ENCODE peak calls at places on chromosome 10, in six cellular contexts. F is AG10803, C is MM.1S, V is vagina, Z is breast epithelium, A is tibial artery. K is an unnamed sample.
A peak's percentile ranks its signal among the peaks of the same experiment; 100 is the strongest.

GRCh38 chr10:128063736-128064614 is 62.2 kb downstream of the MKI67 start:
- DNase-seq in F (no peak), C (no peak), V (no peak), Z (peak; percentile 61), A (no peak), K (peak; percentile 37)

GRCh38 chr10:3239920-3240909 is 67.6 kb upstream of the PITRM1 start:
- DNase-seq in F (no peak), C (no peak), V (no peak), Z (no peak), A (no peak), K (no peak)

GRCh38 chr10:49748006-49748405 is 14.1 kb downstream of the OGDHL start:
- DNase-seq in F (no peak), C (no peak), V (no peak), Z (peak; percentile 9), A (no peak), K (no peak)

GRCh38 chr10:70078329-70078728 is 25.7 kb downstream of the MACROH2A2 start:
- DNase-seq in F (no peak), C (no peak), V (no peak), Z (no peak), A (no peak), K (no peak)

GRCh38 chr10:58400609-58401008 is 15.4 kb downstream of the TFAM start:
- DNase-seq in F (no peak), C (no peak), V (no peak), Z (no peak), A (no peak), K (no peak)

GRCh38 chr10:48493083-48493871 is 111.6 kb downstream of the ARHGAP22 start:
- DNase-seq in F (peak; percentile 11), C (peak; percentile 83), V (peak; percentile 70), Z (no peak), A (peak; percentile 49), K (no peak)

GRCh38 chr10:35870665-35871310 is 228.7 kb upstream of the FZD8 start:
- DNase-seq in F (no peak), C (no peak), V (no peak), Z (no peak), A (no peak), K (no peak)

GRCh38 chr10:87817291-87817872 is 644 bp downstream of the ATAD1 start:
- DNase-seq in F (no peak), C (peak; percentile 53), V (no peak), Z (no peak), A (no peak), K (no peak)

GRCh38 chr10:26440091-26440445 is 1.9 kb downstream of the APBB1IP start:
- DNase-seq in F (no peak), C (no peak), V (no peak), Z (no peak), A (no peak), K (no peak)

GRCh38 chr10:18179901-18180300 is 39.7 kb downstream of the CACNB2 start:
- DNase-seq in F (peak; percentile 62), C (no peak), V (no peak), Z (no peak), A (no peak), K (no peak)

GRCh38 chr10:45063605-45064231 is 63.0 kb downstream of the ZNF22 start:
- DNase-seq in F (no peak), C (no peak), V (no peak), Z (peak; percentile 72), A (no peak), K (no peak)

GRCh38 chr10:73940634-73941221 is 29.8 kb downstream of the PLAU start:
- DNase-seq in F (peak; percentile 65), C (peak; percentile 69), V (no peak), Z (peak; percentile 77), A (peak; percentile 85), K (peak; percentile 75)

GRCh38 chr10:72335394-72336258 is 19.1 kb downstream of the DNAJB12 start:
- DNase-seq in F (no peak), C (peak; percentile 89), V (peak; percentile 95), Z (peak; percentile 78), A (peak; percentile 81), K (peak; percentile 90)

GRCh38 chr10:45505336-45505735 is 131.3 kb downstream of the ALOX5 start:
- DNase-seq in F (peak; percentile 47), C (no peak), V (no peak), Z (no peak), A (no peak), K (no peak)

GRCh38 chr10:53786236-53786635 is 1013.7 kb upstream of the MBL2 start:
- DNase-seq in F (no peak), C (no peak), V (no peak), Z (no peak), A (no peak), K (peak; percentile 8)

GRCh38 chr10:23110722-23111660 is 15.6 kb downstream of the MSRB2 start:
- DNase-seq in F (no peak), C (no peak), V (no peak), Z (no peak), A (no peak), K (no peak)

GRCh38 chr10:74921744-74922143 is 95.3 kb downstream of the KAT6B start:
- DNase-seq in F (no peak), C (no peak), V (no peak), Z (no peak), A (no peak), K (no peak)

GRCh38 chr10:106285199-106285598 is 879.3 kb downstream of the SORCS1 start:
- DNase-seq in F (peak; percentile 59), C (no peak), V (no peak), Z (no peak), A (no peak), K (no peak)

GRCh38 chr10:125578658-125579315 is 104.2 kb downstream of the TEX36 start:
- DNase-seq in F (no peak), C (no peak), V (no peak), Z (no peak), A (no peak), K (no peak)

GRCh38 chr10:121437596-121437995 is 160.6 kb downstream of the FGFR2 start:
- DNase-seq in F (no peak), C (no peak), V (no peak), Z (no peak), A (no peak), K (no peak)

DNA sequence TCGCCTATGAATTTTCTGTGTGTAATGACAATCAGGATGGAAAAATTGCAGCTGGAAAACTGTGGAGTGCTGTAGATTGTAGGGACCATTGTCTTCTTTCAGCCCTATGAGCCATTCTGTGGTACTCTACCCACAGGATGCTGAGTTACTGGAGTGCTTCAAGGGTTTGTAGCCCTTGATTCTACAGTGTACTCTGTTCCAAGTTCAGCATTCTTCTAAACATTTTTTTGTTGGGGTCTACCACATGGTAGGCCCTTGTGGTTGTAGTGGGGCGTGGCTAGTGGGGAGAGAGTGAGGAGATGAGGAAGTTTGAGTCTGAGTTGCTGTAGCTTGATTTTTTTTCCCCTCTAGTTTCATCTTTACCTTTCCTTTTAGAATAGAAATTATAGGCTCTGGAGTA is 33.5 kb downstream of the REEP3 start:
- DNase-seq in F (peak; percentile 96), C (peak; percentile 11), V (no peak), Z (no peak), A (no peak), K (peak; percentile 44)
- H3K4me3 ChIP-seq in F (no peak overlapping the region), C (no peak overlapping the region), V (no peak overlapping the region), Z (no peak overlapping the region), A (no peak overlapping the region), K (no peak overlapping the region)

DNA sequence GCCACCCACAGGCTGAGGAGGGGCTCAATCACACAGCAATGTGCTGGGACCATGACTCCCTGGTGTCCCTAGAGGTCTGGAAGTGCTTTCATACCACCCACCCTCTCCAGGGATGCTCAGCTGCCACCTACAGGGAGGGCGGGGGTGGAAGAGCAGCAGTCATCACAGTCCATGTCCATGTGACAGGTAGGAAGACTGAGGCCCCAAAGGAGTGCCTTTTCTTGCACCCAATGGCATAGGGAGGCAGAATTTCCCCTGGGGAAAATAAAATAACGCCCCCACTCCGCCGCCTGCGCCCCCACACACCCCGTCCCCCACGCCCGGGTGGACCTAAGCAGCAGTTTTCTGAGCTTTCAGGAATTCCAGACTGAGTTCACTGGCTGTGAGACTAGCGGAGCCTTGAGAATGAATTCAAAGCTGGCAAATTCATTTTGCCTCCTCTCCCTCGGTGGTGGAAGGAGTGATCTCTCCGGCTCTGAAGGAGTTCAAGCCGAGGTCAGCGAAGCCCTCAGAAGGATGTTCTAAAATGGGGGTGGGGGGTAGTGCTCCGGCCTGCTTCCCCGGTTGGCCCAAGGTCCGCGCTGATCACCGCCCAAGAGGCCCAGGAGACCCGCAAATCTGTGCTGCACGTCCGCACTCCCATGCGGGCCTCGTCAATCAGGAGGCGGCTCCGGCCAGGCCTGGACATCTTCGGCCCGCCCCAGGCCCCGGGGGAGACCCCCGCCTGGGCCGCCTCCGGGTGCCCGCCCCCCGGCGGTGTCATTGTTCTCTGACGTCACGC is 2.1 kb upstream of the ZMIZ1 start:
- DNase-seq in F (peak; percentile 45), C (peak; percentile 12), V (no peak), Z (no peak), A (no peak), K (no peak)
- TF ChIP-seq CTCF in F (peak; percentile 34), C (peak; percentile 44), V (no peak), Z (no peak), A (no peak), K (no peak)

GRCh38 chr10:5596611-5597341 is 69.6 kb downstream of the ASB13 start:
- DNase-seq in F (no peak), C (no peak), V (no peak), Z (no peak), A (no peak), K (no peak)
- H3K4me3 ChIP-seq in F (no peak overlapping the region), C (no peak overlapping the region), V (no peak overlapping the region), Z (no peak overlapping the region), A (no peak overlapping the region), K (no peak overlapping the region)

GRCh38 chr10:32141018-32141807 is 85.0 kb upstream of the KIF5B start:
- DNase-seq in F (no peak), C (no peak), V (no peak), Z (peak; percentile 43), A (no peak), K (no peak)

GRCh38 chr10:32143302-32143847 is 87.2 kb upstream of the KIF5B start:
- DNase-seq in F (no peak), C (peak; percentile 24), V (no peak), Z (no peak), A (no peak), K (no peak)

GRCh38 chr10:32140403-32140802 is 84.2 kb upstream of the KIF5B start:
- DNase-seq in F (no peak), C (no peak), V (no peak), Z (no peak), A (no peak), K (no peak)

GRCh38 chr10:32142646-32143045 is 86.4 kb upstream of the KIF5B start:
- DNase-seq in F (peak; percentile 46), C (no peak), V (no peak), Z (no peak), A (no peak), K (no peak)

DNA sequence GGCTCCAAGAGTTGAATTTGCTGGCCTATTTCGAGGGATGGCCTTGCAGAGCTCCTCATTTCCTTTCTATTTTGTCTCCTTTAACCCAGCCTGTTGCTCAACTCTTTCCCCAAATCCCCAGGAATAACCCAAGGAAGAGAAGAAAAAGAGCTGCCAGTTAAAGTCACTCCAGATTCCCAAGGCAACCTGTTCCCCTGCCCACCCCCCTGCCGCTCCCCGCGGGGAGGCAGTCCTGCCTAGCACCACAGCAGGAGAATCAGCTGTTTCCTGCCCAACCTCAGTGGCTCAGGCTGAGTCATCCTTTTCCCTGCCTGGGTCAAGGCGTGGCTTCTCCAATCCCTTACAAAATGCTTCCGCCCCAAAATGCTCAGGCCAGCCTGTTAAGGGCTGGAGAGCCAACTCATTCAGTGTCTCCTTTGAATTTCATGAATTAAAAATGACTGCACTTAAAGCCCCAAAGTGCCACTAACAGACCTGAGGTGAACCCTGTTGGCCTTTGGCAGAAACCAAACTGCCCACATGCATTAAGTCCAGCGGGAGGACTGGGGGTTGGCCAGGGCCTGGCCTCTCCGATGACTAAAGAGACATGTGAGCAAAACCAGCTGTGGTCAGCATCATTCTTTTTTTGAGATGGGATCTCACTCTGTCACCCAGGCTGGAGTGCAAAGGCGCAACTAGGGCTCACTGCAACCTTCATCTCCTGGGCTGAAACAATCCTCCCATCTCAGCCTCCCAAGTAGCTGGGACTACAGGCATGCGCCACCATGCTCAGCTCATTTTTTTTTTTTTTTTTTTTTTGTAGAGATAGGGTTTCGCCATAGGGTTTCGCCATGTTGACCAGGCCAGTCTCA is 83.2 kb upstream of the KIF5B start:
- DNase-seq in F (peak; percentile 91), C (no peak), V (peak; percentile 95), Z (peak; percentile 77), A (peak; percentile 93), K (peak; percentile 28)
- TF ChIP-seq CTCF in F (peak; percentile 36), C (no peak), V (no peak), Z (no peak), A (no peak), K (no peak)